ENCODE peak calls at places on chromosomes 4 and X, in eight cellular contexts. P, M, R, V, O, K, I and F are unnamed samples.

GRCh38 chr4:1253831-1254230 is 4.9 kb upstream of the CTBP1 start:
- DNase-seq in P (no peak), M (no peak), R (no peak), V (no peak), O (no peak), K (no peak), I (no peak), F (no peak)

GRCh38 chr4:55543858-55544257 is 2.9 kb downstream of the CLOCK start:
- DNase-seq in P (no peak), M (no peak), R (no peak), V (no peak), O (no peak), K (no peak), I (no peak), F (no peak)

GRCh38 chr4:78065514-78066192 is 8.5 kb downstream of the FRAS1 start:
- DNase-seq in P (no peak), M (no peak), R (no peak), V (no peak), O (peak), K (no peak), I (no peak), F (no peak)

GRCh38 chr4:24778427-24779225 is 16.7 kb upstream of the SOD3 start:
- DNase-seq in P (no peak), M (peak), R (no peak), V (no peak), O (no peak), K (no peak), I (peak), F (no peak)

GRCh38 chr4:105978684-105979296 is 83.5 kb downstream of the NPNT start:
- DNase-seq in P (no peak), M (no peak), R (no peak), V (no peak), O (no peak), K (no peak), I (peak), F (no peak)

GRCh38 chr4:24840362-24840761 is 45.0 kb downstream of the SOD3 start:
- DNase-seq in P (no peak), M (no peak), R (no peak), V (no peak), O (no peak), K (no peak), I (no peak), F (no peak)

GRCh38 chr4:15410750-15411149 is 17.1 kb upstream of the C1QTNF7 start:
- DNase-seq in P (no peak), M (peak), R (peak), V (no peak), O (no peak), K (no peak), I (no peak), F (no peak)

GRCh38 chrX:41137589-41137988 is 52.3 kb downstream of the USP9X start:
- DNase-seq in P (no peak), M (no peak), R (no peak), V (peak), O (no peak), K (no peak), I (no peak), F (no peak)

GRCh38 chr4:165493359-165493758 is 114.6 kb downstream of the CPE start:
- DNase-seq in P (peak), M (peak), R (peak), V (no peak), O (peak), K (peak), I (peak), F (peak)

GRCh38 chr4:27278615-27279014 is 418.0 kb downstream of the STIM2 start:
- DNase-seq in P (no peak), M (peak), R (peak), V (no peak), O (peak), K (no peak), I (peak), F (no peak)

GRCh38 chr4:140243345-140243753 is 89.4 kb upstream of the MAML3 start:
- DNase-seq in P (no peak), M (no peak), R (peak), V (peak), O (no peak), K (peak), I (no peak), F (no peak)

GRCh38 chrX:19758536-19758935 is 128.9 kb downstream of the SH3KBP1 start:
- DNase-seq in P (no peak), M (no peak), R (no peak), V (no peak), O (no peak), K (no peak), I (no peak), F (no peak)